ENCODE peak calls at places on chromosomes 16 and 17, in four cellular contexts. V is RWPE1, G is vagina, S is neuronal stem cell. N is an unnamed sample.

GRCh38 chr16:79589495-79590134 is 10.9 kb downstream of the MAF start:
- DNase-seq in V (no peak), G (no peak), S (no peak), N (no peak)

GRCh38 chr17:28370035-28370743 is at the start of gene VTN:
- DNase-seq in V (no peak), G (no peak), S (peak; percentile 58), N (no peak)

GRCh38 chr17:72775237-72775636 is 317.3 kb downstream of the SLC39A11 start:
- DNase-seq in V (no peak), G (no peak), S (no peak), N (no peak)

GRCh38 chr17:51422634-51423033 is 162.3 kb downstream of the UTP18 start:
- DNase-seq in V (no peak), G (no peak), S (no peak), N (no peak)

GRCh38 chr17:14515015-14515414 is 214.1 kb downstream of the HS3ST3B1 start:
- DNase-seq in V (no peak), G (no peak), S (no peak), N (no peak)

GRCh38 chr17:51056813-51057510 is 63.7 kb downstream of the SPAG9 start:
- DNase-seq in V (peak; percentile 44), G (no peak), S (peak; percentile 56), N (no peak)

GRCh38 chr17:40056379-40057005 is 2.3 kb upstream of the MED24 start:
- DNase-seq in V (no peak), G (no peak), S (no peak), N (no peak)

GRCh38 chr17:76266244-76266938 is 1.2 kb downstream of the UBALD2 start:
- DNase-seq in V (peak; percentile 41), G (no peak), S (no peak), N (no peak)

GRCh38 chr16:78183886-78184553 is 84.6 kb downstream of the WWOX start:
- DNase-seq in V (no peak), G (no peak), S (no peak), N (no peak)

GRCh38 chr16:28951410-28951943 is 740 bp downstream of the NFATC2IP start:
- DNase-seq in V (peak; percentile 46), G (no peak), S (no peak), N (no peak)

GRCh38 chr17:16945513-16946201 is 26.3 kb downstream of the TNFRSF13B start:
- DNase-seq in V (no peak), G (no peak), S (no peak), N (no peak)

GRCh38 chr16:56355786-56356275 is 69.5 kb downstream of the AMFR start:
- DNase-seq in V (no peak), G (no peak), S (no peak), N (no peak)

GRCh38 chr16:75946058-75946457 is 219.8 kb upstream of the CPHXL start:
- DNase-seq in V (no peak), G (no peak), S (no peak), N (no peak)

GRCh38 chr17:17181666-17182600 is 24.2 kb downstream of the PLD6 start:
- DNase-seq in V (no peak), G (no peak), S (no peak), N (no peak)

GRCh38 chr16:27287887-27288286 is 19.3 kb upstream of the NSMCE1 start:
- DNase-seq in V (no peak), G (no peak), S (no peak), N (no peak)

GRCh38 chr16:57141822-57142631 is 43.8 kb downstream of the PSME3IP1 start:
- DNase-seq in V (peak; percentile 42), G (no peak), S (no peak), N (no peak)

GRCh38 chr17:63421681-63422645 is 24.1 kb downstream of the CYB561 start:
- DNase-seq in V (no peak), G (no peak), S (no peak), N (no peak)

GRCh38 chr17:63420868-63421680 is 25.0 kb downstream of the CYB561 start:
- DNase-seq in V (no peak), G (no peak), S (no peak), N (no peak)

GRCh38 chr17:63425478-63425877 is 20.6 kb downstream of the CYB561 start:
- DNase-seq in V (peak; percentile 59), G (no peak), S (peak; percentile 79), N (no peak)

GRCh38 chr17:63423963-63424362 is 22.1 kb downstream of the CYB561 start:
- DNase-seq in V (no peak), G (peak; percentile 52), S (no peak), N (no peak)

DNA sequence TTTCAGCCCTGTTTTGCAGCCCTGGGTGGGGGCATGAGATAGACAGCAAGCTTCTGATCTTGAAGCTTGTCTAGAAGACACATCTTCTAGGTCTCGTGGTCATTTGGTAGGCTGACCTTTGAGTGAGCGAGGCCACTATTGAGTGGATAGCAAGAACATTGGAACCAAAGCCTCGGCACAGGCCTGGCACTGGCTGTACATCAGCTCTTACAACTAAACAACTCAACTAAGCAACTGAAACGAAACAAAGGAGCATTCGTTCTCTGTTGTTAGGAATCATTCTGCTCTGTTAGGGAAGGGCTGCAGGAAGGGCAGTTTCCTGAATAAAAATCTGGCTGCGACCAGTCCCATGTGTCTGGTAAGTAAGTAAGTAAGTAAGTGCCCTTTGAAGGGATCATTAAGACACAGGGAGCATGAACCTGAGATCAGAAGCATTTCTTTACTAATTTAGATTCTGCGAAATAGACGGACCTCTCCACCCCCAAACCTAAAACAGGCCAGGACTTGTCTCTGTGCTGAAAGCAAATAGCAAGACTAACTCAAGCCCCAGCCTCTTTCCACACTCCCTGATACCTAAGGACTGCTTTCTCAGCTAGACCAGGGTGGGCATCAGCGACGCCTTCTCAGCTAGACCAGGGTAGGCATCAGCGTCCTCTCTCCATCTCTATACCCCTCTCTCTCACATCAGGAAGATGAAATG is 22.7 kb downstream of the CYB561 start:
- DNase-seq in V (no peak), G (peak; percentile 22), S (no peak), N (no peak)
- H3K27ac ChIP-seq in V (peak overlapping the region; percentile 61), G (no peak overlapping the region), S (no peak overlapping the region), N (peak overlapping the region; percentile 16)

GRCh38 chr17:47192549-47192948 is 3.5 kb upstream of the CDC27 start:
- DNase-seq in V (no peak), G (no peak), S (no peak), N (no peak)

GRCh38 chr17:47197821-47198220 is 8.7 kb upstream of the CDC27 start:
- DNase-seq in V (no peak), G (no peak), S (no peak), N (no peak)

GRCh38 chr17:47190770-47191169 is 1.7 kb upstream of the CDC27 start:
- DNase-seq in V (no peak), G (no peak), S (no peak), N (no peak)

GRCh38 chr17:47189732-47190621 is 882 bp upstream of the CDC27 start:
- DNase-seq in V (no peak), G (no peak), S (no peak), N (no peak)

DNA sequence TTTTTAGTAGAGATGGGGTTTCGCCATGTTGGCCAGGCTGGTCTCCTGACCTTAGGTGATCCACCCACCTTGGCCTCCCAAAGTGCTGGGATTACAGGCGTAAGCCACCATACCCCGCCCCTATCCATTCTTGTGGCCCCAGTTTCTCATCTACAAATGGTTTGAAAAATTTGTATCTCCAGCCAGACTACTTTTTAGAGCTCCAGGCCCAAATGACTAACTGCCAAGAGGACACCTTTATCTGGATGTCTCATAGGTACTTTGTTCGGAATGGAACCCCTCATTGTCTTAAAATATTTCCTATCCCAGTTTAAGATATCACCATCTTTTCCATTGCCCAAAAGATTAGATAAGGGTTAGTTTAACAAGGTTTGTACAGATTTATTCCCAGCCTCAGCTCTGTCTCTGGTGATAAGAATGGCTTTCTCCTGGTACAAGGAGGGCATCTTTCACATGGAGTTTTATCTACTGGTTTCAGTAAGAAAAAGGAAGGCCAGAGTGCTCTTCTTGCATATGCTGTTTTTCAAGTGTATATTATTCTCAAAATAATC is 4.9 kb upstream of the CDC27 start:
- DNase-seq in V (no peak), G (no peak), S (no peak), N (no peak)
- H3K27ac ChIP-seq in V (no peak overlapping the region), G (no peak overlapping the region), S (no peak overlapping the region), N (no peak overlapping the region)

GRCh38 chr17:9166678-9167077 is 145.4 kb downstream of the NTN1 start:
- DNase-seq in V (no peak), G (no peak), S (no peak), N (no peak)

GRCh38 chr17:9170822-9171221 is 149.5 kb downstream of the NTN1 start:
- DNase-seq in V (no peak), G (no peak), S (no peak), N (no peak)

GRCh38 chr17:9173386-9173983 is 152.2 kb downstream of the NTN1 start:
- DNase-seq in V (no peak), G (no peak), S (no peak), N (no peak)

GRCh38 chr17:9170336-9170735 is 149.0 kb downstream of the NTN1 start:
- DNase-seq in V (no peak), G (no peak), S (no peak), N (no peak)

GRCh38 chr17:9169116-9169515 is 147.8 kb downstream of the NTN1 start:
- DNase-seq in V (no peak), G (no peak), S (no peak), N (no peak)
- H3K27ac ChIP-seq in V (no peak overlapping the region), G (no peak overlapping the region), S (no peak overlapping the region), N (no peak overlapping the region)

GRCh38 chr16:84568066-84568465 is 49.8 kb downstream of the COTL1 start:
- DNase-seq in V (no peak), G (no peak), S (no peak), N (peak; percentile 5)
- H3K27ac ChIP-seq in V (no peak overlapping the region), G (no peak overlapping the region), S (no peak overlapping the region), N (no peak overlapping the region)

DNA sequence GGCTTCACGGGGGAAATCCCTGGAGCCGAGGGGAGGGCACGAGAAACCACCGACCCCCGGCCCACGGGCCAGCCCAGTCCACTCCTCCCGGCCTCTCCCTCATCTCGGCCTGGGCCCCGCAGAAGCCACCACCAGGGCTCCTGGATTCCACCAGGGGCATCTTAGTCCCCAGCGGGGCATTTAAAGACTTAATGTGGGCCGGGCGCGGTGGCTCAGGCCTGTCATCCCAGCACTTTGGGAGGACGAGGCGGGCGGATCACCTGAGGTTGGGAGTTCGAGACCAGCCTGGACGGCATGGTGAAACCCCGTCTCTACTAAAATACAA is 24.1 kb upstream of the ABR start:
- DNase-seq in V (no peak), G (no peak), S (no peak), N (no peak)
- H3K27ac ChIP-seq in V (no peak overlapping the region), G (peak overlapping the region; percentile 68), S (no peak overlapping the region), N (no peak overlapping the region)

GRCh38 chr17:29616300-29617048 is 6.2 kb downstream of the CORO6 start:
- DNase-seq in V (no peak), G (no peak), S (no peak), N (no peak)

GRCh38 chr17:29614345-29615047 is 8.2 kb downstream of the CORO6 start:
- DNase-seq in V (no peak), G (no peak), S (no peak), N (no peak)

GRCh38 chr17:29615492-29616299 is 7.0 kb downstream of the CORO6 start:
- DNase-seq in V (peak; percentile 87), G (no peak), S (peak; percentile 83), N (no peak)

GRCh38 chr17:29613856-29614255 is 8.9 kb downstream of the CORO6 start:
- DNase-seq in V (no peak), G (no peak), S (no peak), N (no peak)

GRCh38 chr17:29615048-29615385 is 7.7 kb downstream of the CORO6 start:
- DNase-seq in V (no peak), G (no peak), S (no peak), N (no peak)
- H3K27ac ChIP-seq in V (peak overlapping the region; percentile 50), G (no peak overlapping the region), S (no peak overlapping the region), N (no peak overlapping the region)